ENCODE peak calls at places on chromosomes 2 and 18, in seven cellular contexts. N is hepatocyte, Z is cardiac fibroblast, X is A549, K is AG04449, P is aorta, J is MM.1S. L is an unnamed sample.

GRCh38 chr2:109702250-109702985 is 88.3 kb downstream of the SOWAHC start:
- DNase-seq in N (no peak), Z (peak; percentile 73), X (peak; percentile 25), K (no peak), P (no peak), J (no peak), L (peak; percentile 45)

GRCh38 chr18:67639872-67640271 is 123.4 kb upstream of the DSEL start:
- DNase-seq in N (no peak), Z (peak; percentile 26), X (no peak), K (no peak), P (no peak), J (no peak), L (no peak)

GRCh38 chr18:73479472-73479871 is 611.7 kb upstream of the NETO1 start:
- DNase-seq in N (no peak), Z (peak; percentile 76), X (no peak), K (no peak), P (no peak), J (no peak), L (peak; percentile 63)

GRCh38 chr2:197931661-197932312 is 127.4 kb downstream of the PLCL1 start:
- DNase-seq in N (no peak), Z (peak; percentile 37), X (no peak), K (no peak), P (no peak), J (no peak), L (no peak)

GRCh38 chr18:50791599-50792438 is 28.0 kb downstream of the MRO start:
- DNase-seq in N (no peak), Z (no peak), X (no peak), K (no peak), P (no peak), J (no peak), L (no peak)

GRCh38 chr18:48408727-48409590 is at the start of gene ZBTB7C:
- DNase-seq in N (peak; percentile 69), Z (no peak), X (no peak), K (no peak), P (peak; percentile 60), J (peak; percentile 39), L (no peak)

GRCh38 chr2:147487286-147487979 is 357.4 kb upstream of the ACVR2A start:
- DNase-seq in N (peak; percentile 13), Z (no peak), X (no peak), K (no peak), P (no peak), J (no peak), L (no peak)

GRCh38 chr18:5537860-5538259 is 5.9 kb downstream of the EPB41L3 start:
- DNase-seq in N (no peak), Z (no peak), X (no peak), K (no peak), P (no peak), J (no peak), L (no peak)

GRCh38 chr18:12315481-12315880 is 7.4 kb downstream of the TUBB6 start:
- DNase-seq in N (no peak), Z (no peak), X (no peak), K (no peak), P (no peak), J (no peak), L (no peak)

GRCh38 chr2:42013409-42013808 is 34.4 kb upstream of the PKDCC start:
- DNase-seq in N (no peak), Z (peak; percentile 57), X (peak; percentile 27), K (no peak), P (no peak), J (no peak), L (no peak)

GRCh38 chr2:14136030-14136429 is 496.5 kb upstream of the LRATD1 start:
- DNase-seq in N (no peak), Z (no peak), X (no peak), K (no peak), P (no peak), J (no peak), L (no peak)

GRCh38 chr18:34023471-34023870 is 201.2 kb downstream of the NOL4 start:
- DNase-seq in N (peak; percentile 9), Z (peak; percentile 22), X (no peak), K (no peak), P (no peak), J (no peak), L (no peak)

GRCh38 chr2:105437708-105438103 is 38.9 kb upstream of the FHL2 start:
- DNase-seq in N (no peak), Z (peak; percentile 43), X (no peak), K (peak; percentile 59), P (no peak), J (no peak), L (no peak)

GRCh38 chr2:8679827-8680731 is 1.8 kb upstream of the ID2 start:
- DNase-seq in N (peak; percentile 92), Z (peak; percentile 54), X (peak; percentile 95), K (no peak), P (peak; percentile 60), J (no peak), L (no peak)

DNA sequence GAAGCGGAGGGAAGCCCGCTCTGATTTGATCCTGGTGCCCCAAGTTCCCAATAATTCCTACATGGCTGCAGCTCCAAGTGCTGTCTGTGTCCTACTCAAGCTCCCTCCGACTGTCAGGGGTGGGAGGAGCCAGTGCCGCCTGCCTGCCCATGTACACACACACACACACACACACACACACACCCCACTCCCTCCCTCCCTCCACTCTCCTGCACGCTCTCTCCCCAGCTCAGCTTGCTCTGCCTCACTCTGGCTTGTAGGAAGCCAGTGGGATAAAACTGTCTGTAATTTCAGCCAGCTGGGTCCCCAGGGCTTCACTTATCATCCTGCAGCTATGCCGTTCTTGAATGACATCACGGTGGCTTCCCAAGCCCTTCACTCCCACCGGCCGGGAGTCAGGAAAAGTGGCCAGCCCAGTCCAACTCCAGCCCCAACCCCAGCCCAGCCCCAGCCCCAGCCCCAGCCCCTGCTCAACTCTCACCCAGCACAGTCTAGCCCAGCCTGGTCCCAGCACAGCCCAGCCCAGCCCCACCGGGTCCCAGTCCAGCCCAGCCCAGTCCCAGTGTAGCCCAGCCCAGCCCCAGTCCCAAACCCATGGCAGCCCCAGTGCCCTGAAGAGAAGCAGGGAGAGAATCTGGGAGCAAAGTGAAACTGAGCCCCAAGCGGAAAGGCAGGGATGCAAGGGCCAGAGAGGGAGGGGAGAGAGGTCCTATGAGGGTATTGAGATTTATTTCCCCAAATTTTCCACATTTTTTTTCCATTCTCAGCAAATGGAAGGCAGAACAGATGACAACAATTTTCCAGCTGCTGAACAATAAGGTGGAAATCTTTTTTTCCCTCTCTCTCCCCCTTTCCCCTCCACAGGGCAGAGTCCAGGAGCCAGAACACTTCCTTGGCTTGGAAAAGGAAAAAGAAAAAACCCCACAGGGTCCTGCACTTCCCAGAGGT is 144.0 kb downstream of the TNS1 start:
- DNase-seq in N (peak; percentile 92), Z (peak; percentile 98), X (peak; percentile 21), K (peak; percentile 96), P (peak; percentile 93), J (no peak), L (peak; percentile 97)
- H3K4me3 ChIP-seq in N (no peak overlapping the region), Z (peak overlapping the region; percentile 17), X (no peak overlapping the region), K (no peak overlapping the region), P (no peak overlapping the region), J (no peak overlapping the region), L (peak overlapping the region; percentile 45)

GRCh38 chr18:31116853-31117595 is 14.8 kb upstream of the DSC2 start:
- DNase-seq in N (no peak), Z (no peak), X (no peak), K (no peak), P (no peak), J (no peak), L (no peak)
- H3K4me3 ChIP-seq in N (no peak overlapping the region), Z (no peak overlapping the region), X (no peak overlapping the region), K (no peak overlapping the region), P (no peak overlapping the region), J (no peak overlapping the region), L (no peak overlapping the region)

GRCh38 chr2:233355916-233356315 is 1.6 kb downstream of the DGKD start:
- DNase-seq in N (no peak), Z (no peak), X (no peak), K (no peak), P (no peak), J (no peak), L (no peak)

GRCh38 chr2:233358864-233359386 is 4.6 kb downstream of the DGKD start:
- DNase-seq in N (no peak), Z (no peak), X (no peak), K (no peak), P (no peak), J (no peak), L (no peak)

GRCh38 chr2:233356546-233357308 is 2.4 kb downstream of the DGKD start:
- DNase-seq in N (no peak), Z (no peak), X (no peak), K (no peak), P (no peak), J (no peak), L (no peak)

GRCh38 chr2:233359823-233360222 is 5.5 kb downstream of the DGKD start:
- DNase-seq in N (no peak), Z (no peak), X (no peak), K (no peak), P (no peak), J (no peak), L (no peak)

DNA sequence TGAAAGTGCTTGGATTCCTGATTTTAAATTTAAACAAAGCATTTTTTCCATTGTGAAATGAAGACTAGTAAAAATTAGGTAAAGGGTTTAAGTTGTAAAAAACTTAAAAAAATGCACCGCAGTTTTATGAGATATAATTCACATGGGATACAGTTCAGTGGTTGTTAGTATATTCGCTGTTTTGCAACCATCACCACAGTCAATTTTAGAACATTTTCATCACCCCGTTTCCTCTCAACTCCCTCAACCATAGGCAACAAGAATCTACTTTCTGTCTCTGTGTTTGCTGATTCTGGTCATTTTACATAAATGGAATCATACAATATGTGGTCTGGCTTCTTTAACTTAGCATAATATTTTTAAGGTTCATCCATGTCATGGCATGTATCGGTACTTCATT is 4.0 kb downstream of the DGKD start:
- DNase-seq in N (no peak), Z (no peak), X (no peak), K (no peak), P (no peak), J (no peak), L (no peak)
- H3K4me3 ChIP-seq in N (no peak overlapping the region), Z (no peak overlapping the region), X (no peak overlapping the region), K (no peak overlapping the region), P (no peak overlapping the region), J (no peak overlapping the region), L (no peak overlapping the region)

GRCh38 chr2:69304685-69305084 is 82.3 kb downstream of the GFPT1 start:
- DNase-seq in N (no peak), Z (no peak), X (no peak), K (no peak), P (no peak), J (no peak), L (no peak)

GRCh38 chr2:69306897-69307695 is 79.9 kb downstream of the GFPT1 start:
- DNase-seq in N (peak; percentile 89), Z (peak; percentile 90), X (peak; percentile 88), K (no peak), P (peak; percentile 94), J (peak; percentile 72), L (peak; percentile 43)

GRCh38 chr2:69306612-69306896 is 80.5 kb downstream of the GFPT1 start:
- DNase-seq in N (no peak), Z (no peak), X (no peak), K (no peak), P (no peak), J (no peak), L (no peak)

GRCh38 chr2:69305166-69305565 is 81.9 kb downstream of the GFPT1 start:
- DNase-seq in N (no peak), Z (no peak), X (no peak), K (no peak), P (no peak), J (no peak), L (no peak)

GRCh38 chr2:69305712-69306611 is 81.1 kb downstream of the GFPT1 start:
- DNase-seq in N (peak; percentile 34), Z (peak; percentile 40), X (peak; percentile 20), K (no peak), P (peak; percentile 77), J (no peak), L (no peak)
- H3K4me3 ChIP-seq in N (peak overlapping the region; percentile 38), Z (peak overlapping the region; percentile 44), X (peak overlapping the region; percentile 86), K (peak overlapping the region; percentile 58), P (peak overlapping the region; percentile 49), J (peak overlapping the region; percentile 73), L (peak overlapping the region; percentile 56)

L was measured in skeletal muscle cell.